ENCODE peak calls at places on chromosomes 16 and 17, in four cellular contexts. P, N, X and L are unnamed samples.

GRCh38 chr17:39547713-39548478 is 59.8 kb downstream of the NEUROD2 start:
- DNase-seq in P (peak), N (peak), X (peak), L (peak)

GRCh38 chr17:57048096-57048495 is 37.0 kb upstream of the AKAP1 start:
- DNase-seq in P (no peak), N (no peak), X (no peak), L (no peak)

GRCh38 chr17:7250655-7251329 is 742 bp downstream of the CTDNEP1 start:
- DNase-seq in P (no peak), N (no peak), X (no peak), L (no peak)

GRCh38 chr16:64586756-64587155 is 535.1 kb downstream of the CDH11 start:
- DNase-seq in P (no peak), N (no peak), X (no peak), L (no peak)

GRCh38 chr17:51435641-51436091 is 175.3 kb downstream of the UTP18 start:
- DNase-seq in P (peak), N (no peak), X (no peak), L (peak)

GRCh38 chr17:78019367-78019975 is 61.0 kb downstream of the TNRC6C start:
- DNase-seq in P (no peak), N (no peak), X (no peak), L (peak)

GRCh38 chr16:26058326-26058725 is 366.6 kb downstream of the HS3ST4 start:
- DNase-seq in P (no peak), N (no peak), X (no peak), L (no peak)

GRCh38 chr16:48138543-48138942 is 17.2 kb downstream of the ABCC12 start:
- DNase-seq in P (no peak), N (no peak), X (no peak), L (no peak)

GRCh38 chr16:66832661-66833305 is 2.0 kb upstream of the NAE1 start:
- DNase-seq in P (no peak), N (no peak), X (no peak), L (peak)

GRCh38 chr16:7405166-7405565 is 72.5 kb downstream of the RBFOX1 start:
- DNase-seq in P (peak), N (no peak), X (no peak), L (no peak)